ENCODE peak calls at places on chromosomes 16 and 17, in six cellular contexts. O, V, P, E, Q and X are unnamed samples.

GRCh38 chr17:58386708-58387107 is 30.6 kb downstream of the RNF43 start:
- DNase-seq in O (no peak), V (no peak), P (no peak), E (no peak), Q (no peak), X (no peak)

GRCh38 chr17:48045270-48046001 is 2.7 kb upstream of the NFE2L1 start:
- DNase-seq in O (no peak), V (no peak), P (peak; percentile 70), E (no peak), Q (no peak), X (no peak)

GRCh38 chr16:86611517-86611840 is 33.1 kb downstream of the FOXL1 start:
- DNase-seq in O (peak; percentile 64), V (no peak), P (peak; percentile 39), E (no peak), Q (no peak), X (no peak)

GRCh38 chr16:63623551-63624039 is 1498.3 kb downstream of the CDH11 start:
- DNase-seq in O (no peak), V (no peak), P (no peak), E (no peak), Q (no peak), X (no peak)

GRCh38 chr16:3401719-3402397 is 843 bp downstream of the ZNF174 start:
- DNase-seq in O (peak; percentile 9), V (peak; percentile 8), P (no peak), E (no peak), Q (peak; percentile 31), X (no peak)

GRCh38 chr17:40947929-40948328 is 10.5 kb upstream of the KRT23 start:
- DNase-seq in O (no peak), V (no peak), P (no peak), E (no peak), Q (no peak), X (no peak)

GRCh38 chr17:63997341-63998048 is 656 bp upstream of the PRR29 start:
- DNase-seq in O (no peak), V (no peak), P (no peak), E (no peak), Q (no peak), X (no peak)

GRCh38 chr16:66168777-66169176 is 197.7 kb upstream of the CDH5 start:
- DNase-seq in O (no peak), V (no peak), P (no peak), E (no peak), Q (no peak), X (no peak)

GRCh38 chr16:2874584-2875362 is 8.2 kb upstream of the FLYWCH2 start:
- DNase-seq in O (peak; percentile 72), V (peak; percentile 55), P (peak; percentile 70), E (peak; percentile 60), Q (peak; percentile 87), X (peak; percentile 96)

GRCh38 chr16:22077700-22078313 is 14.5 kb upstream of the VWA3A start:
- DNase-seq in O (peak; percentile 60), V (no peak), P (peak; percentile 60), E (peak; percentile 6), Q (peak; percentile 84), X (no peak)

GRCh38 chr16:3643095-3643730 is 11.3 kb upstream of the DNASE1 start:
- DNase-seq in O (no peak), V (no peak), P (no peak), E (no peak), Q (no peak), X (no peak)

GRCh38 chr16:83698964-83699363 is 108.8 kb upstream of the HSBP1 start:
- DNase-seq in O (peak; percentile 70), V (no peak), P (no peak), E (no peak), Q (no peak), X (no peak)

GRCh38 chr16:46673320-46674013 is 15.5 kb downstream of the VPS35 start:
- DNase-seq in O (peak; percentile 56), V (peak; percentile 22), P (peak; percentile 31), E (peak; percentile 32), Q (peak; percentile 76), X (peak; percentile 26)

GRCh38 chr17:4549781-4550533 is 5.2 kb downstream of the MYBBP1A start:
- DNase-seq in O (no peak), V (no peak), P (no peak), E (no peak), Q (no peak), X (peak; percentile 31)

GRCh38 chr16:3825103-3825502 is 55.4 kb downstream of the CREBBP start:
- DNase-seq in O (peak; percentile 86), V (no peak), P (no peak), E (no peak), Q (peak; percentile 64), X (no peak)

GRCh38 chr16:56643080-56643778 is 4.8 kb downstream of the MT1A start:
- DNase-seq in O (peak; percentile 38), V (no peak), P (peak; percentile 76), E (no peak), Q (peak; percentile 45), X (peak; percentile 93)

GRCh38 chr17:74790206-74791066 is 14.3 kb upstream of the NAT9 start:
- DNase-seq in O (no peak), V (no peak), P (no peak), E (no peak), Q (no peak), X (no peak)

GRCh38 chr17:45964634-45965033 is 34.4 kb upstream of the STH start:
- DNase-seq in O (no peak), V (no peak), P (no peak), E (no peak), Q (no peak), X (no peak)

GRCh38 chr17:8366231-8366630 is 10.3 kb downstream of the KRABD2 start:
- DNase-seq in O (peak; percentile 78), V (no peak), P (no peak), E (no peak), Q (peak; percentile 78), X (no peak)

GRCh38 chr16:87725596-87726235 is 40.1 kb downstream of the KLHDC4 start:
- DNase-seq in O (peak; percentile 45), V (no peak), P (no peak), E (peak; percentile 13), Q (no peak), X (peak; percentile 55)

GRCh38 chr16:31458073-31458834 is 1.0 kb upstream of the ARMC5 start:
- DNase-seq in O (peak; percentile 50), V (peak; percentile 27), P (peak; percentile 51), E (no peak), Q (peak; percentile 65), X (peak; percentile 90)

GRCh38 chr17:58666858-58667267 is 25.0 kb downstream of the TEX14 start:
- DNase-seq in O (peak; percentile 4), V (peak; percentile 37), P (peak; percentile 69), E (no peak), Q (peak; percentile 75), X (peak; percentile 86)

GRCh38 chr16:1920727-1921155 is 2.5 kb upstream of the HS3ST6 start:
- DNase-seq in O (no peak), V (no peak), P (no peak), E (peak; percentile 27), Q (peak; percentile 29), X (no peak)

GRCh38 chr17:980406-981291 is 1.1 kb upstream of the NXN start:
- DNase-seq in O (peak; percentile 80), V (peak; percentile 75), P (peak; percentile 76), E (peak; percentile 15), Q (peak; percentile 97), X (peak; percentile 76)

GRCh38 chr17:11511696-11512095 is 86.6 kb upstream of the DNAH9 start:
- DNase-seq in O (no peak), V (no peak), P (no peak), E (no peak), Q (no peak), X (no peak)

GRCh38 chr17:11814655-11815262 is 182.5 kb downstream of the ZNF18 start:
- DNase-seq in O (no peak), V (no peak), P (no peak), E (no peak), Q (no peak), X (no peak)

GRCh38 chr17:41650794-41651624 is 26.6 kb upstream of the KRT17 start:
- DNase-seq in O (no peak), V (no peak), P (no peak), E (peak; percentile 48), Q (no peak), X (peak; percentile 51)

GRCh38 chr16:10806698-10807097 is 11.9 kb downstream of the TVP23A start:
- DNase-seq in O (no peak), V (no peak), P (no peak), E (no peak), Q (no peak), X (no peak)

GRCh38 chr16:62041401-62041800 is 5.2 kb upstream of the CDH8 start:
- DNase-seq in O (peak; percentile 47), V (no peak), P (no peak), E (no peak), Q (peak; percentile 2), X (no peak)

GRCh38 chr17:4185656-4186055 is 42.7 kb downstream of the CYB5D2 start:
- DNase-seq in O (no peak), V (no peak), P (no peak), E (no peak), Q (no peak), X (no peak)